ENCODE peak calls at places on chromosomes 2 and 18, in seven cellular contexts. One of them, this sample, is unnamed. For H3K36me3, the result is how much of the 10 kb centered on the place peaks cover.

GRCh38 chr2:154455871-154456270 is 242.6 kb upstream of the KCNJ3 start:
- DNase-seq in K562: no peak
- DNase-seq in neural progenitor cell: no peak
- DNase-seq in GM23248: peak
- DNase-seq in mammary epithelial cell: no peak
- DNase-seq in astrocyte: no peak
- DNase-seq in MM.1S: no peak
- DNase-seq in this sample: no peak

GRCh38 chr2:235639387-235639786 is 145.5 kb downstream of the AGAP1 start:
- DNase-seq in K562: no peak
- DNase-seq in neural progenitor cell: no peak
- DNase-seq in GM23248: peak
- DNase-seq in mammary epithelial cell: peak
- DNase-seq in astrocyte: peak
- DNase-seq in MM.1S: no peak
- DNase-seq in this sample: no peak

GRCh38 chr18:67509711-67510110 is 6.8 kb downstream of the DSEL start:
- DNase-seq in K562: no peak
- DNase-seq in neural progenitor cell: no peak
- DNase-seq in GM23248: peak
- DNase-seq in mammary epithelial cell: no peak
- DNase-seq in astrocyte: peak
- DNase-seq in MM.1S: no peak
- DNase-seq in this sample: no peak

GRCh38 chr2:38498039-38498438 is 104.7 kb downstream of the HNRNPLL start:
- DNase-seq in K562: no peak
- DNase-seq in neural progenitor cell: no peak
- DNase-seq in GM23248: no peak
- DNase-seq in mammary epithelial cell: no peak
- DNase-seq in astrocyte: no peak
- DNase-seq in MM.1S: no peak
- DNase-seq in this sample: no peak

GRCh38 chr18:61127714-61128485 is 205.3 kb upstream of the CDH20 start:
- DNase-seq in K562: no peak
- DNase-seq in neural progenitor cell: no peak
- DNase-seq in GM23248: no peak
- DNase-seq in mammary epithelial cell: no peak
- DNase-seq in astrocyte: no peak
- DNase-seq in MM.1S: no peak
- DNase-seq in this sample: no peak

GRCh38 chr2:189014426-189015138 is 40.4 kb downstream of the COL3A1 start:
- DNase-seq in K562: no peak
- DNase-seq in neural progenitor cell: no peak
- DNase-seq in GM23248: peak
- DNase-seq in mammary epithelial cell: no peak
- DNase-seq in astrocyte: peak
- DNase-seq in MM.1S: no peak
- DNase-seq in this sample: no peak

GRCh38 chr2:221969087-221969829 is 329.5 kb downstream of the PAX3 start:
- DNase-seq in K562: no peak
- DNase-seq in neural progenitor cell: peak
- DNase-seq in GM23248: peak
- DNase-seq in mammary epithelial cell: peak
- DNase-seq in astrocyte: peak
- DNase-seq in MM.1S: peak
- DNase-seq in this sample: peak

GRCh38 chr2:61016392-61017002 is 1.0 kb upstream of the PEX13 start:
- DNase-seq in K562: peak
- DNase-seq in neural progenitor cell: peak
- DNase-seq in GM23248: no peak
- DNase-seq in mammary epithelial cell: peak
- DNase-seq in astrocyte: no peak
- DNase-seq in MM.1S: peak
- DNase-seq in this sample: peak

GRCh38 chr2:31828891-31829290 is 181.9 kb downstream of the MEMO1 start:
- DNase-seq in K562: no peak
- DNase-seq in neural progenitor cell: no peak
- DNase-seq in GM23248: no peak
- DNase-seq in mammary epithelial cell: peak
- DNase-seq in astrocyte: no peak
- DNase-seq in MM.1S: no peak
- DNase-seq in this sample: peak

GRCh38 chr18:45785015-45785597 is 40.4 kb upstream of the SIGLEC15 start:
- DNase-seq in K562: no peak
- DNase-seq in neural progenitor cell: no peak
- DNase-seq in GM23248: peak
- DNase-seq in mammary epithelial cell: peak
- DNase-seq in astrocyte: no peak
- DNase-seq in MM.1S: no peak
- DNase-seq in this sample: no peak

GRCh38 chr2:142188562-142188961 is 57.7 kb upstream of the LRP1B start:
- DNase-seq in K562: no peak
- DNase-seq in neural progenitor cell: no peak
- DNase-seq in GM23248: peak
- DNase-seq in mammary epithelial cell: no peak
- DNase-seq in astrocyte: no peak
- DNase-seq in MM.1S: no peak
- DNase-seq in this sample: no peak

GRCh38 chr2:64228126-64228678 is 84.0 kb upstream of the PELI1 start:
- DNase-seq in K562: peak
- DNase-seq in neural progenitor cell: peak
- DNase-seq in GM23248: peak
- DNase-seq in mammary epithelial cell: peak
- DNase-seq in astrocyte: peak
- DNase-seq in MM.1S: peak
- DNase-seq in this sample: peak

GRCh38 chr2:158797963-158798700 is 3.0 kb downstream of the DAPL1 start:
- DNase-seq in K562: no peak
- DNase-seq in neural progenitor cell: no peak
- DNase-seq in GM23248: peak
- DNase-seq in mammary epithelial cell: peak
- DNase-seq in astrocyte: peak
- DNase-seq in MM.1S: no peak
- DNase-seq in this sample: no peak

GRCh38 chr2:238644095-238645081 is 203.5 kb upstream of the TWIST2 start:
- DNase-seq in K562: no peak
- DNase-seq in neural progenitor cell: no peak
- DNase-seq in GM23248: peak
- DNase-seq in mammary epithelial cell: peak
- DNase-seq in astrocyte: peak
- DNase-seq in MM.1S: no peak
- DNase-seq in this sample: peak

GRCh38 chr2:230412369-230412706 is 3.7 kb upstream of the SP100 start:
- DNase-seq in K562: no peak
- DNase-seq in neural progenitor cell: no peak
- DNase-seq in GM23248: no peak
- DNase-seq in mammary epithelial cell: no peak
- DNase-seq in astrocyte: no peak
- DNase-seq in MM.1S: no peak
- DNase-seq in this sample: no peak

GRCh38 chr2:3581367-3582262 is 6.6 kb downstream of the RPS7 start:
- DNase-seq in K562: no peak
- DNase-seq in neural progenitor cell: no peak
- DNase-seq in GM23248: no peak
- DNase-seq in mammary epithelial cell: no peak
- DNase-seq in astrocyte: no peak
- DNase-seq in MM.1S: no peak
- DNase-seq in this sample: no peak

GRCh38 chr2:64679673-64680425 is 26.1 kb upstream of the SERTAD2 start:
- DNase-seq in K562: no peak
- DNase-seq in neural progenitor cell: no peak
- DNase-seq in GM23248: no peak
- DNase-seq in mammary epithelial cell: no peak
- DNase-seq in astrocyte: no peak
- DNase-seq in MM.1S: no peak
- DNase-seq in this sample: no peak

GRCh38 chr2:105144128-105144940 is 97.2 kb upstream of the GPR45 start:
- DNase-seq in K562: no peak
- DNase-seq in neural progenitor cell: peak
- DNase-seq in GM23248: peak
- DNase-seq in mammary epithelial cell: no peak
- DNase-seq in astrocyte: no peak
- DNase-seq in MM.1S: no peak
- DNase-seq in this sample: no peak

GRCh38 chr2:23015651-23016050 is 369.3 kb upstream of the KLHL29 start:
- DNase-seq in K562: no peak
- DNase-seq in neural progenitor cell: no peak
- DNase-seq in GM23248: no peak
- DNase-seq in mammary epithelial cell: no peak
- DNase-seq in astrocyte: no peak
- DNase-seq in MM.1S: no peak
- DNase-seq in this sample: no peak

GRCh38 chr2:188291617-188292445 is at the start of gene GULP1:
- DNase-seq in K562: peak
- DNase-seq in neural progenitor cell: peak
- DNase-seq in GM23248: peak
- DNase-seq in mammary epithelial cell: peak
- DNase-seq in astrocyte: peak
- DNase-seq in MM.1S: peak
- DNase-seq in this sample: peak

GRCh38 chr2:43070039-43070438 is 156.4 kb downstream of the ZFP36L2 start:
- DNase-seq in K562: no peak
- DNase-seq in neural progenitor cell: no peak
- DNase-seq in GM23248: no peak
- DNase-seq in mammary epithelial cell: no peak
- DNase-seq in astrocyte: no peak
- DNase-seq in MM.1S: no peak
- DNase-seq in this sample: peak

GRCh38 chr2:28592481-28592880 is 96.6 kb downstream of the PLB1 start:
- DNase-seq in K562: no peak
- DNase-seq in neural progenitor cell: no peak
- DNase-seq in GM23248: no peak
- DNase-seq in mammary epithelial cell: no peak
- DNase-seq in astrocyte: no peak
- DNase-seq in MM.1S: no peak
- DNase-seq in this sample: no peak

DNA sequence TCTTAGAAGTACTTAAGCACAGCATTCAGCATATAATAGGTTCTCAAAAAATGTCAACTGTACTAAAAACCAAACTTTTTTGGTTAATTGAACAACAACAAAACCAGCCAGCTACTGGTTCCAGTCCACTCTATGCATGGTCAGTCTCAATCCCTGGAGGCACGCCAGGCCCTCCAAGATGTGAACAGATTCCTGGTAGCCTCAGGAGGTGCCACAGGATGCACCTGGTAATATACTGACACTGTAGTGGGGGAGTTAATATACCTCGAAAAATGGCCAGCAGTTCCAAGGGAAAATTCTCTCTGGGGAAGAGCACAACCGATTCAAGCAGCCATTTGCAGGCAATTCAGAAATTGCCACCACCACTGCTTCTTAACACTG is 3.6 kb downstream of the MGAT4A start:
- DNase-seq in K562: no peak
- DNase-seq in neural progenitor cell: no peak
- DNase-seq in GM23248: no peak
- DNase-seq in mammary epithelial cell: no peak
- DNase-seq in astrocyte: no peak
- DNase-seq in MM.1S: no peak
- DNase-seq in this sample: no peak
- H3K4me3 ChIP-seq in K562: no peak
- H3K4me3 ChIP-seq in neural progenitor cell: no peak
- H3K4me3 ChIP-seq in GM23248: no peak
- H3K4me3 ChIP-seq in mammary epithelial cell: no peak
- H3K4me3 ChIP-seq in astrocyte: no peak
- H3K4me3 ChIP-seq in MM.1S: no peak
- H3K4me3 ChIP-seq in this sample: no peak

GRCh38 chr2:157427003-157427921 is 16.6 kb downstream of the CYTIP start:
- DNase-seq in K562: no peak
- DNase-seq in neural progenitor cell: no peak
- DNase-seq in GM23248: no peak
- DNase-seq in mammary epithelial cell: no peak
- DNase-seq in astrocyte: no peak
- DNase-seq in MM.1S: no peak
- DNase-seq in this sample: no peak
- H3K36me3 ChIP-seq in K562: under half
- H3K36me3 ChIP-seq in neural progenitor cell: under half
- H3K36me3 ChIP-seq in GM23248: under half
- H3K36me3 ChIP-seq in mammary epithelial cell: under half
- H3K36me3 ChIP-seq in astrocyte: under half
- H3K36me3 ChIP-seq in MM.1S: half or more
- H3K36me3 ChIP-seq in this sample: under half

GRCh38 chr2:95026471-95027368 is 1.2 kb downstream of the MAL start:
- DNase-seq in K562: no peak
- DNase-seq in neural progenitor cell: no peak
- DNase-seq in GM23248: no peak
- DNase-seq in mammary epithelial cell: no peak
- DNase-seq in astrocyte: no peak
- DNase-seq in MM.1S: no peak
- DNase-seq in this sample: no peak

GRCh38 chr2:95023222-95023597 is 2.3 kb upstream of the MAL start:
- DNase-seq in K562: no peak
- DNase-seq in neural progenitor cell: no peak
- DNase-seq in GM23248: no peak
- DNase-seq in mammary epithelial cell: peak
- DNase-seq in astrocyte: no peak
- DNase-seq in MM.1S: peak
- DNase-seq in this sample: peak

GRCh38 chr2:95024306-95024880 is 1.1 kb upstream of the MAL start:
- DNase-seq in K562: no peak
- DNase-seq in neural progenitor cell: no peak
- DNase-seq in GM23248: no peak
- DNase-seq in mammary epithelial cell: no peak
- DNase-seq in astrocyte: no peak
- DNase-seq in MM.1S: no peak
- DNase-seq in this sample: no peak

GRCh38 chr2:95025406-95026319 is at the start of gene MAL:
- DNase-seq in K562: no peak
- DNase-seq in neural progenitor cell: peak
- DNase-seq in GM23248: no peak
- DNase-seq in mammary epithelial cell: peak
- DNase-seq in astrocyte: no peak
- DNase-seq in MM.1S: no peak
- DNase-seq in this sample: no peak

DNA sequence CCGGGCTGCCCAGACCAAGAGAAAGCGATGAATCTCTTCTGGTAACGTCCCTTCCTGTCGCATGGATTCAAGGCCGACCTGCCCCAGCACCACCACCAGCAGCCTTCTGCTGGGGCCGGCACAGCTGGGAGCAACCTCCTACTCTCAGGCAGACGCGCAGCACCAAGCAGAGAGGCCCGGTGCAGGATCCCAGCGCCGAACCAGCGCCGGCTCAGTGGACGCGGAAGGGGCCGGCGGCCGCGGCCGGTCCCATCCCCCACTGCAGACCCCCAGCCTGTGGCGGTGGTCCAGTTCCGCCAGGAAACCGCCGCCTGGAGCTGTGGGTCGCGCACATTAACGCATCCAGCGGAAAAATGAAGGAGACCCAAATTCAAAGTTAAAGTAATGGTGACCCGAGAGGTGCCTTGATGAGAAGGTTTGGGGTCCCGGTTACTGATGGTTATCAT is 525 bp upstream of the MAL start:
- DNase-seq in K562: no peak
- DNase-seq in neural progenitor cell: no peak
- DNase-seq in GM23248: no peak
- DNase-seq in mammary epithelial cell: no peak
- DNase-seq in astrocyte: no peak
- DNase-seq in MM.1S: no peak
- DNase-seq in this sample: no peak
- TF ChIP-seq EZH2 in K562: no peak
- TF ChIP-seq EZH2 in neural progenitor cell: no peak
- TF ChIP-seq EZH2 in GM23248: peak
- TF ChIP-seq EZH2 in mammary epithelial cell: peak
- TF ChIP-seq EZH2 in astrocyte: peak
- TF ChIP-seq EZH2 in MM.1S: no peak
- TF ChIP-seq EZH2 in this sample: no peak

GRCh38 chr2:5727242-5727641 is 35.1 kb downstream of the SOX11 start:
- DNase-seq in K562: no peak
- DNase-seq in neural progenitor cell: no peak
- DNase-seq in GM23248: no peak
- DNase-seq in mammary epithelial cell: no peak
- DNase-seq in astrocyte: no peak
- DNase-seq in MM.1S: no peak
- DNase-seq in this sample: no peak
- H3K4me3 ChIP-seq in K562: no peak
- H3K4me3 ChIP-seq in neural progenitor cell: peak
- H3K4me3 ChIP-seq in GM23248: no peak
- H3K4me3 ChIP-seq in mammary epithelial cell: no peak
- H3K4me3 ChIP-seq in astrocyte: no peak
- H3K4me3 ChIP-seq in MM.1S: no peak
- H3K4me3 ChIP-seq in this sample: no peak